ENCODE peak calls at places on chromosomes 6 and 20, in ten cellular contexts. P, Y, M, L, V, T, H, F, I and Z are unnamed samples.

GRCh38 chr6:87465041-87465440 is 7.7 kb upstream of the SLC35A1 start:
- ATAC-seq in P (no peak), Y (no peak), M (no peak), L (no peak), V (no peak), T (no peak), H (no peak), F (no peak), I (no peak), Z (no peak)

GRCh38 chr20:34771680-34772081 is 53.8 kb downstream of the NCOA6 start:
- ATAC-seq in P (no peak), Y (no peak), M (no peak), L (no peak), V (no peak), T (no peak), H (no peak), F (no peak), I (no peak), Z (no peak)

GRCh38 chr6:80607814-80608391 is 501.4 kb downstream of the BCKDHB start:
- ATAC-seq in P (peak), Y (peak), M (peak), L (no peak), V (no peak), T (peak), H (no peak), F (no peak), I (no peak), Z (peak)

GRCh38 chr6:72560721-72561593 is 60.9 kb upstream of the KCNQ5 start:
- ATAC-seq in P (no peak), Y (no peak), M (no peak), L (peak), V (no peak), T (no peak), H (no peak), F (no peak), I (no peak), Z (no peak)

GRCh38 chr6:167856999-167857660 is 30.4 kb downstream of the AFDN start:
- ATAC-seq in P (no peak), Y (no peak), M (peak), L (no peak), V (no peak), T (peak), H (peak), F (no peak), I (no peak), Z (no peak)

GRCh38 chr20:50690979-50691584 is at the start of gene RIPOR3:
- ATAC-seq in P (no peak), Y (peak), M (peak), L (no peak), V (peak), T (peak), H (no peak), F (no peak), I (no peak), Z (peak)

GRCh38 chr20:8126979-8127378 is 5.1 kb upstream of the PLCB1 start:
- ATAC-seq in P (no peak), Y (no peak), M (no peak), L (no peak), V (no peak), T (no peak), H (no peak), F (no peak), I (no peak), Z (no peak)

GRCh38 chr6:33441457-33441856 is 12.9 kb upstream of the ZBTB9 start:
- ATAC-seq in P (no peak), Y (no peak), M (no peak), L (no peak), V (no peak), T (no peak), H (no peak), F (no peak), I (no peak), Z (no peak)

GRCh38 chr6:140663772-140664171 is 1289.3 kb upstream of the CITED2 start:
- ATAC-seq in P (no peak), Y (no peak), M (no peak), L (no peak), V (no peak), T (no peak), H (no peak), F (no peak), I (no peak), Z (no peak)

GRCh38 chr6:43488667-43489276 is 11.4 kb downstream of the TJAP1 start:
- ATAC-seq in P (no peak), Y (no peak), M (no peak), L (no peak), V (no peak), T (no peak), H (no peak), F (no peak), I (no peak), Z (no peak)

GRCh38 chr6:25456249-25456648 is 177.1 kb downstream of the CARMIL1 start:
- ATAC-seq in P (no peak), Y (no peak), M (no peak), L (no peak), V (no peak), T (no peak), H (no peak), F (no peak), I (no peak), Z (no peak)

GRCh38 chr6:71072508-71072907 is 115.6 kb upstream of the B3GAT2 start:
- ATAC-seq in P (no peak), Y (no peak), M (no peak), L (no peak), V (no peak), T (peak), H (no peak), F (no peak), I (no peak), Z (no peak)

GRCh38 chr6:164085086-164085485 is 670.6 kb downstream of the QKI start:
- ATAC-seq in P (no peak), Y (no peak), M (no peak), L (no peak), V (no peak), T (peak), H (no peak), F (no peak), I (no peak), Z (no peak)

GRCh38 chr6:8131265-8131897 is 29.0 kb upstream of the EEF1E1 start:
- ATAC-seq in P (peak), Y (peak), M (peak), L (peak), V (no peak), T (peak), H (peak), F (no peak), I (peak), Z (peak)

GRCh38 chr20:2118783-2119182 is 17.2 kb downstream of the STK35 start:
- ATAC-seq in P (no peak), Y (no peak), M (no peak), L (no peak), V (peak), T (no peak), H (peak), F (no peak), I (no peak), Z (peak)

GRCh38 chr20:48336647-48337046 is 491.2 kb downstream of the PREX1 start:
- ATAC-seq in P (no peak), Y (no peak), M (no peak), L (no peak), V (no peak), T (no peak), H (no peak), F (no peak), I (no peak), Z (no peak)

GRCh38 chr6:138099832-138100231 is 7.4 kb downstream of the PERP start:
- ATAC-seq in P (no peak), Y (no peak), M (no peak), L (no peak), V (no peak), T (no peak), H (no peak), F (no peak), I (no peak), Z (peak)

GRCh38 chr6:137690029-137690428 is 177.0 kb upstream of the TNFAIP3 start:
- ATAC-seq in P (no peak), Y (no peak), M (no peak), L (no peak), V (no peak), T (no peak), H (no peak), F (no peak), I (no peak), Z (no peak)

GRCh38 chr6:151400473-151400872 is 9.1 kb upstream of the ZBTB2 start:
- ATAC-seq in P (no peak), Y (no peak), M (no peak), L (peak), V (no peak), T (no peak), H (no peak), F (no peak), I (no peak), Z (no peak)

GRCh38 chr6:131982740-131983259 is 31.6 kb upstream of the CCN2 start:
- ATAC-seq in P (no peak), Y (no peak), M (no peak), L (no peak), V (no peak), T (no peak), H (no peak), F (no peak), I (no peak), Z (no peak)

GRCh38 chr6:4164456-4164855 is 29.1 kb upstream of the ECI2 start:
- ATAC-seq in P (no peak), Y (no peak), M (no peak), L (no peak), V (no peak), T (no peak), H (no peak), F (peak), I (no peak), Z (no peak)